ENCODE peak calls at places on chromosomes 13 and 19, in four cellular contexts. O is type B pancreatic cell; I is hypothalamus; L is activated naive CD8-positive, alpha-beta T cell treated with anti-CD3 and anti-CD28 coated beads, Interleukin-2, amount 50 U/mL, for 24 hours. Z is an unnamed sample.

GRCh38 chr13:21010621-21011020 is 50.8 kb downstream of the LATS2 start:
- DNase-seq in O (no peak), I (no peak), L (no peak), Z (no peak)

GRCh38 chr13:77820431-77821149 is 98.0 kb downstream of the EDNRB start:
- DNase-seq in O (no peak), I (no peak), L (no peak), Z (no peak)

GRCh38 chr19:6761053-6761676 is 6.1 kb downstream of the SH2D3A start:
- DNase-seq in O (no peak), I (no peak), L (peak), Z (no peak)

GRCh38 chr19:11963566-11964355 is 1.1 kb upstream of the ZNF763 start:
- DNase-seq in O (peak), I (peak), L (peak), Z (peak)

GRCh38 chr19:35290381-35291135 is 1.4 kb upstream of the MAG start:
- DNase-seq in O (no peak), I (peak), L (no peak), Z (no peak)

GRCh38 chr19:17616961-17617806 is 61.7 kb downstream of the COLGALT1 start:
- DNase-seq in O (no peak), I (no peak), L (no peak), Z (no peak)

GRCh38 chr19:17165715-17166114 is 49.4 kb upstream of the USE1 start:
- DNase-seq in O (no peak), I (no peak), L (no peak), Z (no peak)

GRCh38 chr13:48070942-48071341 is 24.0 kb downstream of the MED4 start:
- DNase-seq in O (no peak), I (no peak), L (no peak), Z (no peak)

GRCh38 chr13:52356327-52356726 is 49.6 kb downstream of the THSD1 start:
- DNase-seq in O (no peak), I (no peak), L (no peak), Z (peak)

GRCh38 chr19:48556163-48556562 is 4.2 kb downstream of the SULT2B1 start:
- DNase-seq in O (no peak), I (no peak), L (no peak), Z (peak)

GRCh38 chr19:17107546-17108452 is 32.2 kb downstream of the MYO9B start:
- DNase-seq in O (no peak), I (peak), L (peak), Z (peak)

GRCh38 chr19:1068111-1069001 is 1.4 kb downstream of the ARHGAP45 start:
- DNase-seq in O (no peak), I (no peak), L (peak), Z (no peak)

GRCh38 chr19:34317311-34317927 is 47.6 kb upstream of the GPI start:
- DNase-seq in O (no peak), I (no peak), L (no peak), Z (peak)

GRCh38 chr13:46964789-46965527 is 68.1 kb upstream of the HTR2A start:
- DNase-seq in O (no peak), I (no peak), L (no peak), Z (no peak)

GRCh38 chr13:34863360-34864135 is 78.5 kb upstream of the NBEA start:
- DNase-seq in O (no peak), I (no peak), L (no peak), Z (peak)

GRCh38 chr19:29942404-29943261 is 594 bp downstream of the URI1 start:
- DNase-seq in O (peak), I (no peak), L (peak), Z (no peak)

GRCh38 chr13:73981595-73981994 is 152.6 kb downstream of the KLF12 start:
- DNase-seq in O (no peak), I (no peak), L (no peak), Z (no peak)

GRCh38 chr19:45554481-45554880 is 30.1 kb downstream of the OPA3 start:
- DNase-seq in O (no peak), I (no peak), L (no peak), Z (no peak)

GRCh38 chr19:38148337-38148736 is 75.7 kb downstream of the DPF1 start:
- DNase-seq in O (no peak), I (no peak), L (no peak), Z (no peak)

GRCh38 chr19:45994989-45995714 is at the start of gene CCDC61:
- DNase-seq in O (peak), I (peak), L (peak), Z (peak)

GRCh38 chr13:78608705-78609463 is 5.5 kb upstream of the POU4F1 start:
- DNase-seq in O (no peak), I (no peak), L (no peak), Z (no peak)

GRCh38 chr13:74128171-74128767 is 5.9 kb downstream of the KLF12 start:
- DNase-seq in O (no peak), I (no peak), L (peak), Z (peak)